ENCODE peak calls at places on chromosome 9, in four cellular contexts. One of them, this sample, is unnamed.

GRCh38 chr9:21357479-21358290 is 7.0 kb upstream of the IFNA6 start:
- DNase-seq in transverse colon: no peak
- DNase-seq in pancreas: no peak
- DNase-seq in HCT116: no peak
- DNase-seq in this sample: peak; percentile 4

GRCh38 chr9:127976943-127977871 is 3.6 kb downstream of the EEIG1 start:
- DNase-seq in transverse colon: peak; percentile 71
- DNase-seq in pancreas: no peak
- DNase-seq in HCT116: no peak
- DNase-seq in this sample: no peak

GRCh38 chr9:117782931-117783788 is 79.0 kb downstream of the TLR4 start:
- DNase-seq in transverse colon: peak; percentile 77
- DNase-seq in pancreas: peak; percentile 37
- DNase-seq in HCT116: no peak
- DNase-seq in this sample: peak; percentile 52

GRCh38 chr9:21762064-21762463 is 40.4 kb upstream of the MTAP start:
- DNase-seq in transverse colon: no peak
- DNase-seq in pancreas: no peak
- DNase-seq in HCT116: no peak
- DNase-seq in this sample: no peak

GRCh38 chr9:137436761-137437600 is 4.2 kb downstream of the ENTPD8 start:
- DNase-seq in transverse colon: peak; percentile 58
- DNase-seq in pancreas: peak; percentile 82
- DNase-seq in HCT116: no peak
- DNase-seq in this sample: no peak

GRCh38 chr9:135958485-135958884 is 2.7 kb downstream of the UBAC1 start:
- DNase-seq in transverse colon: no peak
- DNase-seq in pancreas: no peak
- DNase-seq in HCT116: no peak
- DNase-seq in this sample: no peak

GRCh38 chr9:112379177-112380101 is 469 bp upstream of the HSDL2 start:
- DNase-seq in transverse colon: peak; percentile 100
- DNase-seq in pancreas: peak; percentile 100
- DNase-seq in HCT116: peak; percentile 96
- DNase-seq in this sample: peak; percentile 93

GRCh38 chr9:127589955-127590370 is 22.1 kb upstream of the STXBP1 start:
- DNase-seq in transverse colon: peak; percentile 70
- DNase-seq in pancreas: no peak
- DNase-seq in HCT116: no peak
- DNase-seq in this sample: peak; percentile 47

GRCh38 chr9:137432687-137433348 is 8.3 kb downstream of the ENTPD8 start:
- DNase-seq in transverse colon: no peak
- DNase-seq in pancreas: peak; percentile 79
- DNase-seq in HCT116: no peak
- DNase-seq in this sample: no peak

GRCh38 chr9:13688990-13689600 is 409.6 kb upstream of the MPDZ start:
- DNase-seq in transverse colon: no peak
- DNase-seq in pancreas: no peak
- DNase-seq in HCT116: no peak
- DNase-seq in this sample: no peak

GRCh38 chr9:12935714-12936113 is 160.9 kb downstream of the LURAP1L start:
- DNase-seq in transverse colon: no peak
- DNase-seq in pancreas: no peak
- DNase-seq in HCT116: no peak
- DNase-seq in this sample: peak; percentile 64

GRCh38 chr9:17776735-17777134 is 197.9 kb downstream of the SH3GL2 start:
- DNase-seq in transverse colon: no peak
- DNase-seq in pancreas: no peak
- DNase-seq in HCT116: no peak
- DNase-seq in this sample: no peak

GRCh38 chr9:5392285-5392684 is 45.4 kb downstream of the PLGRKT start:
- DNase-seq in transverse colon: no peak
- DNase-seq in pancreas: no peak
- DNase-seq in HCT116: no peak
- DNase-seq in this sample: no peak

GRCh38 chr9:127187231-127187956 is 65.0 kb upstream of the ANGPTL2 start:
- DNase-seq in transverse colon: peak; percentile 54
- DNase-seq in pancreas: no peak
- DNase-seq in HCT116: peak; percentile 48
- DNase-seq in this sample: peak; percentile 97

GRCh38 chr9:79221084-79221483 is 350.7 kb upstream of the TLE4 start:
- DNase-seq in transverse colon: no peak
- DNase-seq in pancreas: no peak
- DNase-seq in HCT116: no peak
- DNase-seq in this sample: peak; percentile 96

GRCh38 chr9:32742296-32742695 is 41.0 kb upstream of the TMEM215 start:
- DNase-seq in transverse colon: no peak
- DNase-seq in pancreas: no peak
- DNase-seq in HCT116: no peak
- DNase-seq in this sample: peak; percentile 47

GRCh38 chr9:132880311-132880661 is 1.6 kb downstream of the SPACA9 start:
- DNase-seq in transverse colon: no peak
- DNase-seq in pancreas: no peak
- DNase-seq in HCT116: no peak
- DNase-seq in this sample: no peak

GRCh38 chr9:72187296-72187695 is 38.1 kb downstream of the GDA start:
- DNase-seq in transverse colon: no peak
- DNase-seq in pancreas: no peak
- DNase-seq in HCT116: no peak
- DNase-seq in this sample: no peak

GRCh38 chr9:84670106-84670800 is 724 bp downstream of the NTRK2 start:
- DNase-seq in transverse colon: no peak
- DNase-seq in pancreas: peak; percentile 68
- DNase-seq in HCT116: no peak
- DNase-seq in this sample: peak; percentile 2

GRCh38 chr9:112059145-112059979 is 115.7 kb downstream of the SUSD1 start:
- DNase-seq in transverse colon: peak; percentile 55
- DNase-seq in pancreas: no peak
- DNase-seq in HCT116: no peak
- DNase-seq in this sample: peak; percentile 74

GRCh38 chr9:27549196-27549737 is 19.7 kb upstream of the MOB3B start:
- DNase-seq in transverse colon: no peak
- DNase-seq in pancreas: no peak
- DNase-seq in HCT116: no peak
- DNase-seq in this sample: no peak

GRCh38 chr9:127711226-127711701 is 4.2 kb downstream of the PTRH1 start:
- DNase-seq in transverse colon: no peak
- DNase-seq in pancreas: peak; percentile 52
- DNase-seq in HCT116: no peak
- DNase-seq in this sample: no peak

GRCh38 chr9:105842023-105842644 is 147.8 kb downstream of the TMEM38B start:
- DNase-seq in transverse colon: peak; percentile 13
- DNase-seq in pancreas: no peak
- DNase-seq in HCT116: peak; percentile 18
- DNase-seq in this sample: peak; percentile 2

GRCh38 chr9:110797611-110798010 is 129.0 kb downstream of the MUSK start:
- DNase-seq in transverse colon: no peak
- DNase-seq in pancreas: no peak
- DNase-seq in HCT116: no peak
- DNase-seq in this sample: peak; percentile 79

GRCh38 chr9:132210472-132211145 is 48.8 kb downstream of the NTNG2 start:
- DNase-seq in transverse colon: no peak
- DNase-seq in pancreas: no peak
- DNase-seq in HCT116: no peak
- DNase-seq in this sample: peak; percentile 83

GRCh38 chr9:110520120-110520701 is 59.3 kb downstream of the SVEP1 start:
- DNase-seq in transverse colon: no peak
- DNase-seq in pancreas: no peak
- DNase-seq in HCT116: no peak
- DNase-seq in this sample: no peak

GRCh38 chr9:95010431-95010838 is 283.9 kb downstream of the AOPEP start:
- DNase-seq in transverse colon: no peak
- DNase-seq in pancreas: no peak
- DNase-seq in HCT116: no peak
- DNase-seq in this sample: no peak

GRCh38 chr9:95014917-95015316 is 288.4 kb downstream of the AOPEP start:
- DNase-seq in transverse colon: no peak
- DNase-seq in pancreas: no peak
- DNase-seq in HCT116: no peak
- DNase-seq in this sample: no peak

GRCh38 chr9:95012035-95012708 is 285.7 kb downstream of the AOPEP start:
- DNase-seq in transverse colon: no peak
- DNase-seq in pancreas: no peak
- DNase-seq in HCT116: no peak
- DNase-seq in this sample: no peak

GRCh38 chr9:95015569-95015968 is 289.1 kb downstream of the AOPEP start:
- DNase-seq in transverse colon: no peak
- DNase-seq in pancreas: no peak
- DNase-seq in HCT116: no peak
- DNase-seq in this sample: no peak

GRCh38 chr9:95012902-95013301 is 286.4 kb downstream of the AOPEP start:
- DNase-seq in transverse colon: no peak
- DNase-seq in pancreas: no peak
- DNase-seq in HCT116: no peak
- DNase-seq in this sample: no peak
- H3K4me1 ChIP-seq in transverse colon: peaks cover 14% of the 10 kb centered on the region
- H3K4me1 ChIP-seq in pancreas: peaks cover 28% of the 10 kb centered on the region
- H3K4me1 ChIP-seq in HCT116: peaks cover 3% of the 10 kb centered on the region
- H3K4me1 ChIP-seq in this sample: peaks cover 27% of the 10 kb centered on the region

GRCh38 chr9:35522725-35523124 is 32.8 kb downstream of the RUSC2 start:
- DNase-seq in transverse colon: no peak
- DNase-seq in pancreas: no peak
- DNase-seq in HCT116: no peak
- DNase-seq in this sample: no peak
- H3K4me1 ChIP-seq in transverse colon: peaks cover 28% of the 10 kb centered on the region
- H3K4me1 ChIP-seq in pancreas: peaks cover 34% of the 10 kb centered on the region
- H3K4me1 ChIP-seq in HCT116: peaks cover 23% of the 10 kb centered on the region
- H3K4me1 ChIP-seq in this sample: peaks cover 61% of the 10 kb centered on the region

DNA sequence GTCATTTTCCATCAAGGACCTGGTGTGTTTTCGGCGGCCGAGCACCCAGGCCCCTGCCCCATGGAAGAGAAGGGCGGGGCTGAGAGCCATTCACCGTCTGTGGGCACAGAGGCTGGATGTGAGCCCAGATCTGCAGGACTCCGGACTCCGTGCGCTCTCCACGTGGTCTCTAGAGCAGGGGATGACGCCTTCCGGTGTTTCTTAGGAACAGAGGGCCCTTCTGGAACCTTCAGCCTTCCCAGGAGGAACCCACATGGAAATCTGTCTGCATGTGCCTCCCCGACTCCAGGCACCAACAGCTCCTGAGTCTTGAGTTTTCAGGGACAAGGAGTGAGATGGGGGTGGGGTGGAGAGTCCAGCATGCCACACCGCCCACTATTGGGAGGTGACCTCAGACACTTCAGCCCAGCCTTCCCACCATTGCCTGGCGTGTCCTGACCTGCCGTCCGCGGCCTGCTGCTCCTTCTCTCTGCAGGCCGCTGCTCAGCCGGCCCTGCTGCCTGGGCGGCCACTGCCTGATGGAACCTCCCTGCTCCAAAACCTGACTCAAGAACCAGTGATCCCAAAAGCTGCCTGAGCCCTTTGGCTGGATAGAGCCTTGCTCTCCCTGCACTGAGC is 2.4 kb upstream of the RXRA start:
- DNase-seq in transverse colon: peak; percentile 83
- DNase-seq in pancreas: peak; percentile 64
- DNase-seq in HCT116: peak; percentile 51
- DNase-seq in this sample: peak; percentile 65
- H3K4me1 ChIP-seq in transverse colon: peaks cover 40% of the 10 kb centered on the region
- H3K4me1 ChIP-seq in pancreas: peaks cover 14% of the 10 kb centered on the region
- H3K4me1 ChIP-seq in HCT116: peaks cover 28% of the 10 kb centered on the region
- H3K4me1 ChIP-seq in this sample: peaks cover 40% of the 10 kb centered on the region

DNA sequence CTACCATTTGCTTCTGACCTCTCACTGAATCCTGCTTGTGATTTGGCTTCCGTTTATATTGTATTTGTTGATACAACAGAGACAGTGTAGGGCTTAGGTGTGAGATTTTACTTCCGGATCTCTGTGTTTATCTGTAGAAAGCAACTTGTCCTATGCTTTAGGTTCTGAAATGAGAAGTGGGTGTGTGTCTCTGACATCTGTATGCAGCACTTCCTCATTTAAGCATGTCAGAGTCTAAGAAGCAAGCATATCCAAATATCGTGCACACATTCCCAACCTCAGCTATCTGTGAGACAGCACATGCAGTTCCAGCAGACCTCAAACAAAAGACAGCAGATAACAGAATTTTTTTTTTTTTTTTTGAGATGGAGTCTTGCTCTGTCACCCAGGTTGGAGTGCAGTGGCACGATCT is 16.3 kb downstream of the KLF9 start:
- DNase-seq in transverse colon: no peak
- DNase-seq in pancreas: no peak
- DNase-seq in HCT116: no peak
- DNase-seq in this sample: no peak
- H3K4me1 ChIP-seq in transverse colon: peaks cover 35% of the 10 kb centered on the region
- H3K4me1 ChIP-seq in pancreas: peaks cover 35% of the 10 kb centered on the region
- H3K4me1 ChIP-seq in HCT116: no peaks in the 10 kb centered on the region
- H3K4me1 ChIP-seq in this sample: no peaks in the 10 kb centered on the region

GRCh38 chr9:120374239-120374638 is 205.7 kb downstream of the CDK5RAP2 start:
- DNase-seq in transverse colon: no peak
- DNase-seq in pancreas: no peak
- DNase-seq in HCT116: no peak
- DNase-seq in this sample: no peak
- H3K4me1 ChIP-seq in transverse colon: no peaks in the 10 kb centered on the region
- H3K4me1 ChIP-seq in pancreas: no peaks in the 10 kb centered on the region
- H3K4me1 ChIP-seq in HCT116: no peaks in the 10 kb centered on the region
- H3K4me1 ChIP-seq in this sample: no peaks in the 10 kb centered on the region

This sample was measured in astrocyte.